ENCODE peak calls at places on chromosomes 2 and 18, in ten cellular contexts. B, Y, C, K, X, U, R, A, I and P are unnamed samples.
A peak's percentile ranks its signal among the peaks of the same experiment; 100 is the strongest.

GRCh38 chr2:68878071-68878711 is 7.0 kb upstream of the BMP10 start:
- DNase-seq in X (no peak), A (no peak), B (no peak), K (no peak), C (no peak), I (no peak), R (no peak), U (no peak), Y (no peak), P (no peak)

GRCh38 chr2:228245601-228246000 is 64.1 kb upstream of the SPHKAP start:
- DNase-seq in Y (no peak), A (no peak), C (no peak), B (no peak), I (no peak), R (no peak), X (no peak), K (no peak), U (no peak), P (no peak)

GRCh38 chr18:79438089-79438488 is 42.4 kb downstream of the NFATC1 start:
- DNase-seq in Y (no peak), B (no peak), C (no peak), I (no peak), U (no peak), R (no peak), A (no peak), K (no peak), X (no peak), P (no peak)

GRCh38 chr2:127106457-127106997 is 427 bp downstream of the BIN1 start:
- DNase-seq in K (no peak), C (no peak), A (no peak), R (no peak), I (peak; percentile 31), U (no peak), Y (no peak), B (no peak), X (no peak), P (no peak)

GRCh38 chr2:46492301-46492700 is 12.9 kb downstream of the TMEM247 start:
- DNase-seq in A (no peak), Y (no peak), X (no peak), U (no peak), C (no peak), K (no peak), B (no peak), I (no peak), R (no peak), P (no peak)

GRCh38 chr2:152861349-152861942 is 143.0 kb downstream of the ARL6IP6 start:
- DNase-seq in X (peak; percentile 41), B (no peak), U (no peak), A (no peak), C (no peak), K (peak; percentile 75), R (no peak), Y (peak; percentile 0), I (no peak), P (no peak)

GRCh38 chr2:13822365-13822764 is 810.2 kb upstream of the LRATD1 start:
- DNase-seq in I (no peak), X (no peak), C (no peak), Y (no peak), A (no peak), R (no peak), K (no peak), B (no peak), U (no peak), P (no peak)

GRCh38 chr2:18883626-18884456 is 294.5 kb upstream of the NT5C1B start:
- DNase-seq in Y (peak; percentile 18), I (no peak), R (no peak), A (no peak), K (peak; percentile 51), X (peak; percentile 17), B (peak; percentile 18), C (peak; percentile 20), U (no peak), P (no peak)

GRCh38 chr2:125172181-125172580 is 1147.1 kb downstream of the CNTNAP5 start:
- DNase-seq in Y (no peak), R (no peak), B (no peak), C (no peak), A (no peak), I (no peak), X (no peak), U (no peak), K (no peak), P (no peak)

GRCh38 chr2:140064241-140064640 is 1284.1 kb upstream of the NXPH2 start:
- DNase-seq in Y (no peak), C (no peak), K (no peak), I (no peak), U (no peak), B (no peak), A (no peak), X (no peak), R (no peak), P (no peak)

GRCh38 chr2:231929961-231930600 is 3.9 kb upstream of the NPPC start:
- DNase-seq in I (peak; percentile 76), U (no peak), K (peak; percentile 86), Y (no peak), R (no peak), C (no peak), B (no peak), A (peak; percentile 34), X (peak; percentile 15), P (no peak)

GRCh38 chr18:23908827-23909226 is 105.7 kb upstream of the TTC39C start:
- DNase-seq in I (no peak), R (no peak), C (no peak), U (no peak), A (no peak), Y (no peak), X (no peak), B (no peak), K (no peak), P (no peak)

GRCh38 chr2:232075080-232075479 is 113.6 kb downstream of the DIS3L2 start:
- DNase-seq in R (no peak), C (no peak), I (no peak), A (no peak), B (peak; percentile 34), K (no peak), Y (peak; percentile 84), X (peak; percentile 68), U (no peak), P (no peak)

GRCh38 chr18:2641638-2642037 is 13.9 kb upstream of the SMCHD1 start:
- DNase-seq in I (no peak), A (no peak), C (no peak), B (no peak), X (no peak), K (peak; percentile 76), Y (no peak), U (no peak), R (no peak), P (no peak)

GRCh38 chr2:11750917-11751316 is 4.5 kb downstream of the LPIN1 start:
- DNase-seq in U (no peak), K (no peak), X (no peak), B (no peak), R (no peak), A (peak; percentile 34), C (no peak), Y (no peak), I (no peak), P (no peak)

GRCh38 chr2:190867182-190867581 is 13.4 kb upstream of the GLS start:
- DNase-seq in B (no peak), U (no peak), I (no peak), R (no peak), C (no peak), Y (no peak), A (no peak), X (peak; percentile 31), K (no peak), P (no peak)